ENCODE peak calls at places on chromosomes 2 and 18, in ten cellular contexts. One of them, this sample, is unnamed.

GRCh38 chr2:1153959-1154358 is 203.3 kb downstream of the SNTG2 start:
- DNase-seq in transverse colon: peak; percentile 23
- DNase-seq in adrenal gland: peak; percentile 31
- DNase-seq in tibial nerve: peak; percentile 35
- DNase-seq in heart left ventricle: peak; percentile 71
- DNase-seq in Peyer's patch: no peak
- DNase-seq in A549: no peak
- DNase-seq in endothelial cell of umbilical vein: no peak
- DNase-seq in IMR-90: no peak
- DNase-seq in H54: no peak
- DNase-seq in this sample: no peak

GRCh38 chr2:62000538-62000937 is 95.1 kb downstream of the COMMD1 start:
- DNase-seq in A549: no peak
- DNase-seq in heart left ventricle: no peak
- DNase-seq in transverse colon: no peak
- DNase-seq in H54: no peak
- DNase-seq in adrenal gland: no peak
- DNase-seq in Peyer's patch: no peak
- DNase-seq in tibial nerve: no peak
- DNase-seq in IMR-90: no peak
- DNase-seq in endothelial cell of umbilical vein: no peak
- DNase-seq in this sample: no peak

GRCh38 chr18:2824865-2825264 is 21.9 kb upstream of the EMILIN2 start:
- DNase-seq in tibial nerve: no peak
- DNase-seq in endothelial cell of umbilical vein: no peak
- DNase-seq in heart left ventricle: no peak
- DNase-seq in IMR-90: no peak
- DNase-seq in transverse colon: no peak
- DNase-seq in H54: no peak
- DNase-seq in Peyer's patch: no peak
- DNase-seq in A549: no peak
- DNase-seq in adrenal gland: no peak
- DNase-seq in this sample: no peak

GRCh38 chr18:46155652-46156051 is 51.5 kb downstream of the HAUS1 start:
- DNase-seq in Peyer's patch: no peak
- DNase-seq in tibial nerve: no peak
- DNase-seq in IMR-90: peak; percentile 90
- DNase-seq in endothelial cell of umbilical vein: no peak
- DNase-seq in A549: peak; percentile 69
- DNase-seq in heart left ventricle: no peak
- DNase-seq in transverse colon: no peak
- DNase-seq in adrenal gland: no peak
- DNase-seq in H54: peak; percentile 36
- DNase-seq in this sample: no peak

GRCh38 chr2:233799087-233799665 is 21.0 kb downstream of the MROH2A start:
- DNase-seq in H54: no peak
- DNase-seq in endothelial cell of umbilical vein: no peak
- DNase-seq in transverse colon: no peak
- DNase-seq in adrenal gland: no peak
- DNase-seq in heart left ventricle: no peak
- DNase-seq in Peyer's patch: peak; percentile 20
- DNase-seq in A549: no peak
- DNase-seq in tibial nerve: no peak
- DNase-seq in IMR-90: no peak
- DNase-seq in this sample: no peak

GRCh38 chr2:238136820-238137537 is 1.5 kb upstream of the KLHL30 start:
- DNase-seq in IMR-90: peak; percentile 77
- DNase-seq in tibial nerve: peak; percentile 18
- DNase-seq in transverse colon: no peak
- DNase-seq in adrenal gland: peak; percentile 37
- DNase-seq in endothelial cell of umbilical vein: no peak
- DNase-seq in A549: peak; percentile 56
- DNase-seq in heart left ventricle: peak; percentile 67
- DNase-seq in Peyer's patch: no peak
- DNase-seq in H54: no peak
- DNase-seq in this sample: peak; percentile 86

GRCh38 chr18:62875320-62875719 is 160.0 kb downstream of the PHLPP1 start:
- DNase-seq in H54: no peak
- DNase-seq in heart left ventricle: no peak
- DNase-seq in A549: no peak
- DNase-seq in tibial nerve: no peak
- DNase-seq in Peyer's patch: no peak
- DNase-seq in endothelial cell of umbilical vein: no peak
- DNase-seq in IMR-90: no peak
- DNase-seq in adrenal gland: no peak
- DNase-seq in transverse colon: no peak
- DNase-seq in this sample: no peak

GRCh38 chr2:149885468-149885867 is 297.9 kb upstream of the MMADHC start:
- DNase-seq in adrenal gland: no peak
- DNase-seq in heart left ventricle: no peak
- DNase-seq in H54: no peak
- DNase-seq in IMR-90: no peak
- DNase-seq in transverse colon: no peak
- DNase-seq in endothelial cell of umbilical vein: no peak
- DNase-seq in tibial nerve: no peak
- DNase-seq in Peyer's patch: no peak
- DNase-seq in A549: no peak
- DNase-seq in this sample: peak; percentile 88

GRCh38 chr2:159226059-159226461 is 60.4 kb downstream of the WDSUB1 start:
- DNase-seq in Peyer's patch: no peak
- DNase-seq in A549: peak; percentile 35
- DNase-seq in heart left ventricle: no peak
- DNase-seq in adrenal gland: peak; percentile 23
- DNase-seq in tibial nerve: no peak
- DNase-seq in IMR-90: peak; percentile 52
- DNase-seq in endothelial cell of umbilical vein: peak; percentile 57
- DNase-seq in H54: peak; percentile 47
- DNase-seq in transverse colon: no peak
- DNase-seq in this sample: no peak

GRCh38 chr18:54127759-54128378 is 96.6 kb downstream of the MBD2 start:
- DNase-seq in endothelial cell of umbilical vein: peak; percentile 60
- DNase-seq in heart left ventricle: no peak
- DNase-seq in A549: peak; percentile 15
- DNase-seq in transverse colon: no peak
- DNase-seq in adrenal gland: peak; percentile 22
- DNase-seq in tibial nerve: no peak
- DNase-seq in H54: peak; percentile 7
- DNase-seq in Peyer's patch: no peak
- DNase-seq in IMR-90: peak; percentile 54
- DNase-seq in this sample: no peak

GRCh38 chr2:203688798-203689197 is 17.6 kb upstream of the CD28 start:
- DNase-seq in A549: no peak
- DNase-seq in H54: peak; percentile 26
- DNase-seq in heart left ventricle: peak; percentile 75
- DNase-seq in tibial nerve: peak; percentile 61
- DNase-seq in endothelial cell of umbilical vein: no peak
- DNase-seq in transverse colon: peak; percentile 23
- DNase-seq in IMR-90: peak; percentile 78
- DNase-seq in adrenal gland: peak; percentile 31
- DNase-seq in Peyer's patch: no peak
- DNase-seq in this sample: no peak

GRCh38 chr2:112885503-112885897 is 25.5 kb upstream of the IL37 start:
- DNase-seq in adrenal gland: no peak
- DNase-seq in H54: no peak
- DNase-seq in A549: no peak
- DNase-seq in transverse colon: no peak
- DNase-seq in tibial nerve: no peak
- DNase-seq in Peyer's patch: no peak
- DNase-seq in IMR-90: peak; percentile 38
- DNase-seq in endothelial cell of umbilical vein: no peak
- DNase-seq in heart left ventricle: no peak
- DNase-seq in this sample: no peak

GRCh38 chr18:48702346-48703032 is 163.7 kb downstream of the CTIF start:
- DNase-seq in transverse colon: no peak
- DNase-seq in H54: no peak
- DNase-seq in tibial nerve: no peak
- DNase-seq in adrenal gland: no peak
- DNase-seq in Peyer's patch: no peak
- DNase-seq in heart left ventricle: no peak
- DNase-seq in IMR-90: no peak
- DNase-seq in A549: no peak
- DNase-seq in endothelial cell of umbilical vein: no peak
- DNase-seq in this sample: no peak

GRCh38 chr2:47638430-47638829 is 144.5 kb upstream of the MSH6 start:
- DNase-seq in tibial nerve: no peak
- DNase-seq in Peyer's patch: no peak
- DNase-seq in IMR-90: no peak
- DNase-seq in heart left ventricle: no peak
- DNase-seq in endothelial cell of umbilical vein: no peak
- DNase-seq in transverse colon: no peak
- DNase-seq in H54: no peak
- DNase-seq in adrenal gland: no peak
- DNase-seq in A549: no peak
- DNase-seq in this sample: peak; percentile 5

GRCh38 chr18:74817576-74817975 is 219.9 kb downstream of the ZNF407 start:
- DNase-seq in Peyer's patch: no peak
- DNase-seq in tibial nerve: no peak
- DNase-seq in adrenal gland: no peak
- DNase-seq in IMR-90: no peak
- DNase-seq in A549: no peak
- DNase-seq in transverse colon: no peak
- DNase-seq in H54: no peak
- DNase-seq in heart left ventricle: no peak
- DNase-seq in endothelial cell of umbilical vein: no peak
- DNase-seq in this sample: no peak

GRCh38 chr2:19916385-19916784 is 14.6 kb upstream of the TTC32 start:
- DNase-seq in endothelial cell of umbilical vein: no peak
- DNase-seq in IMR-90: no peak
- DNase-seq in heart left ventricle: no peak
- DNase-seq in tibial nerve: no peak
- DNase-seq in A549: no peak
- DNase-seq in adrenal gland: no peak
- DNase-seq in Peyer's patch: no peak
- DNase-seq in transverse colon: no peak
- DNase-seq in H54: no peak
- DNase-seq in this sample: no peak

GRCh38 chr2:30368258-30368657 is 78.8 kb upstream of the LCLAT1 start:
- DNase-seq in tibial nerve: no peak
- DNase-seq in adrenal gland: peak; percentile 31
- DNase-seq in Peyer's patch: no peak
- DNase-seq in H54: no peak
- DNase-seq in A549: no peak
- DNase-seq in endothelial cell of umbilical vein: no peak
- DNase-seq in IMR-90: peak; percentile 87
- DNase-seq in heart left ventricle: no peak
- DNase-seq in transverse colon: no peak
- DNase-seq in this sample: no peak

GRCh38 chr2:176454893-176455810 is 185.9 kb downstream of the MTX2 start:
- DNase-seq in transverse colon: peak; percentile 91
- DNase-seq in adrenal gland: peak; percentile 83
- DNase-seq in IMR-90: peak; percentile 65
- DNase-seq in A549: peak; percentile 59
- DNase-seq in endothelial cell of umbilical vein: peak; percentile 87
- DNase-seq in Peyer's patch: peak; percentile 89
- DNase-seq in H54: no peak
- DNase-seq in tibial nerve: peak; percentile 78
- DNase-seq in heart left ventricle: peak; percentile 85
- DNase-seq in this sample: peak; percentile 69

GRCh38 chr2:148533004-148533403 is 111.5 kb upstream of the EPC2 start:
- DNase-seq in IMR-90: no peak
- DNase-seq in A549: no peak
- DNase-seq in heart left ventricle: no peak
- DNase-seq in endothelial cell of umbilical vein: no peak
- DNase-seq in tibial nerve: no peak
- DNase-seq in H54: no peak
- DNase-seq in adrenal gland: no peak
- DNase-seq in Peyer's patch: no peak
- DNase-seq in transverse colon: no peak
- DNase-seq in this sample: no peak

GRCh38 chr2:110806053-110806452 is 73.7 kb downstream of the ACOXL start:
- DNase-seq in endothelial cell of umbilical vein: no peak
- DNase-seq in H54: no peak
- DNase-seq in Peyer's patch: no peak
- DNase-seq in IMR-90: no peak
- DNase-seq in A549: no peak
- DNase-seq in heart left ventricle: no peak
- DNase-seq in transverse colon: no peak
- DNase-seq in tibial nerve: no peak
- DNase-seq in adrenal gland: no peak
- DNase-seq in this sample: no peak

GRCh38 chr2:224843141-224843540 is 127.0 kb upstream of the CCDC195 start:
- DNase-seq in adrenal gland: no peak
- DNase-seq in tibial nerve: no peak
- DNase-seq in H54: no peak
- DNase-seq in endothelial cell of umbilical vein: no peak
- DNase-seq in IMR-90: peak; percentile 68
- DNase-seq in heart left ventricle: no peak
- DNase-seq in transverse colon: no peak
- DNase-seq in A549: no peak
- DNase-seq in Peyer's patch: no peak
- DNase-seq in this sample: no peak

GRCh38 chr2:25342372-25343186 is 854 bp upstream of the DNMT3A start:
- DNase-seq in IMR-90: peak; percentile 82
- DNase-seq in heart left ventricle: peak; percentile 92
- DNase-seq in adrenal gland: peak; percentile 84
- DNase-seq in A549: peak; percentile 84
- DNase-seq in Peyer's patch: peak; percentile 83
- DNase-seq in H54: peak; percentile 72
- DNase-seq in tibial nerve: peak; percentile 37
- DNase-seq in endothelial cell of umbilical vein: peak; percentile 88
- DNase-seq in transverse colon: peak; percentile 87
- DNase-seq in this sample: peak; percentile 85
- TF ChIP-seq POLR2A in IMR-90: no peak
- TF ChIP-seq POLR2A in heart left ventricle: no peak
- TF ChIP-seq POLR2A in adrenal gland: no peak
- TF ChIP-seq POLR2A in A549: no peak
- TF ChIP-seq POLR2A in Peyer's patch: no peak
- TF ChIP-seq POLR2A in H54: no peak
- TF ChIP-seq POLR2A in tibial nerve: peak; percentile 26
- TF ChIP-seq POLR2A in endothelial cell of umbilical vein: no peak
- TF ChIP-seq POLR2A in transverse colon: no peak
- TF ChIP-seq POLR2A in this sample: no peak

GRCh38 chr2:39142012-39142346 is 21.1 kb upstream of the SOS1 start:
- DNase-seq in transverse colon: no peak
- DNase-seq in endothelial cell of umbilical vein: no peak
- DNase-seq in heart left ventricle: no peak
- DNase-seq in adrenal gland: no peak
- DNase-seq in IMR-90: no peak
- DNase-seq in tibial nerve: no peak
- DNase-seq in A549: no peak
- DNase-seq in H54: no peak
- DNase-seq in Peyer's patch: no peak
- DNase-seq in this sample: no peak
- TF ChIP-seq POLR2A in transverse colon: no peak
- TF ChIP-seq POLR2A in endothelial cell of umbilical vein: no peak
- TF ChIP-seq POLR2A in heart left ventricle: no peak
- TF ChIP-seq POLR2A in adrenal gland: no peak
- TF ChIP-seq POLR2A in IMR-90: no peak
- TF ChIP-seq POLR2A in tibial nerve: no peak
- TF ChIP-seq POLR2A in A549: no peak
- TF ChIP-seq POLR2A in H54: no peak
- TF ChIP-seq POLR2A in Peyer's patch: no peak
- TF ChIP-seq POLR2A in this sample: no peak

GRCh38 chr2:231711677-231712461 is 3.5 kb downstream of the PTMA start:
- DNase-seq in Peyer's patch: no peak
- DNase-seq in tibial nerve: no peak
- DNase-seq in endothelial cell of umbilical vein: no peak
- DNase-seq in H54: no peak
- DNase-seq in adrenal gland: no peak
- DNase-seq in A549: no peak
- DNase-seq in IMR-90: no peak
- DNase-seq in transverse colon: peak; percentile 28
- DNase-seq in heart left ventricle: peak; percentile 48
- DNase-seq in this sample: no peak
- TF ChIP-seq POLR2A in Peyer's patch: no peak
- TF ChIP-seq POLR2A in tibial nerve: no peak
- TF ChIP-seq POLR2A in endothelial cell of umbilical vein: no peak
- TF ChIP-seq POLR2A in H54: no peak
- TF ChIP-seq POLR2A in adrenal gland: no peak
- TF ChIP-seq POLR2A in A549: no peak
- TF ChIP-seq POLR2A in IMR-90: no peak
- TF ChIP-seq POLR2A in transverse colon: no peak
- TF ChIP-seq POLR2A in heart left ventricle: no peak
- TF ChIP-seq POLR2A in this sample: no peak

GRCh38 chr2:68251855-68252406 is 401 bp downstream of the PPP3R1 start:
- DNase-seq in tibial nerve: no peak
- DNase-seq in endothelial cell of umbilical vein: peak; percentile 15
- DNase-seq in adrenal gland: peak; percentile 42
- DNase-seq in transverse colon: peak; percentile 29
- DNase-seq in Peyer's patch: no peak
- DNase-seq in H54: peak; percentile 15
- DNase-seq in heart left ventricle: peak; percentile 74
- DNase-seq in IMR-90: no peak
- DNase-seq in A549: no peak
- DNase-seq in this sample: peak; percentile 61
- TF ChIP-seq POLR2A in tibial nerve: no peak
- TF ChIP-seq POLR2A in endothelial cell of umbilical vein: no peak
- TF ChIP-seq POLR2A in adrenal gland: no peak
- TF ChIP-seq POLR2A in transverse colon: no peak
- TF ChIP-seq POLR2A in Peyer's patch: peak; percentile 32
- TF ChIP-seq POLR2A in H54: no peak
- TF ChIP-seq POLR2A in heart left ventricle: no peak
- TF ChIP-seq POLR2A in IMR-90: no peak
- TF ChIP-seq POLR2A in A549: no peak
- TF ChIP-seq POLR2A in this sample: no peak

This sample was measured in right lobe of liver.